ENCODE peak calls at places on chromosomes 1 and 21, in five cellular contexts. One of them, this sample, is unnamed.

GRCh38 chr1:172144445-172145060 is 275.9 kb upstream of the C1orf105 start:
- DNase-seq in uterus: peak
- DNase-seq in prostate gland: peak
- DNase-seq in esophagus muscularis mucosa: peak
- DNase-seq in heart left ventricle: peak
- DNase-seq in this sample: peak

GRCh38 chr1:7743346-7743745 is 27.8 kb upstream of the VAMP3 start:
- DNase-seq in heart left ventricle: no peak
- DNase-seq in uterus: no peak
- DNase-seq in prostate gland: no peak
- DNase-seq in esophagus muscularis mucosa: peak
- DNase-seq in this sample: no peak

GRCh38 chr21:43188181-43188580 is 19.4 kb downstream of the CRYAA start:
- DNase-seq in heart left ventricle: no peak
- DNase-seq in prostate gland: no peak
- DNase-seq in esophagus muscularis mucosa: no peak
- DNase-seq in uterus: no peak
- DNase-seq in this sample: no peak

GRCh38 chr1:11484321-11484655 is 5.3 kb downstream of the DISP3 start:
- DNase-seq in uterus: no peak
- DNase-seq in prostate gland: no peak
- DNase-seq in heart left ventricle: peak
- DNase-seq in esophagus muscularis mucosa: no peak
- DNase-seq in this sample: no peak

GRCh38 chr21:33578959-33579542 is 9.4 kb downstream of the DONSON start:
- DNase-seq in uterus: no peak
- DNase-seq in esophagus muscularis mucosa: no peak
- DNase-seq in heart left ventricle: no peak
- DNase-seq in prostate gland: no peak
- DNase-seq in this sample: no peak

GRCh38 chr1:227728059-227728891 is 6.8 kb downstream of the JMJD4 start:
- DNase-seq in uterus: peak
- DNase-seq in prostate gland: peak
- DNase-seq in esophagus muscularis mucosa: peak
- DNase-seq in heart left ventricle: peak
- DNase-seq in this sample: no peak

GRCh38 chr1:16110884-16111283 is 37.4 kb upstream of the FAM131C start:
- DNase-seq in esophagus muscularis mucosa: no peak
- DNase-seq in prostate gland: no peak
- DNase-seq in heart left ventricle: no peak
- DNase-seq in uterus: no peak
- DNase-seq in this sample: no peak

GRCh38 chr1:1425753-1426495 is 4.8 kb upstream of the ANKRD65 start:
- DNase-seq in uterus: no peak
- DNase-seq in prostate gland: no peak
- DNase-seq in heart left ventricle: no peak
- DNase-seq in esophagus muscularis mucosa: no peak
- DNase-seq in this sample: no peak

GRCh38 chr1:46718340-46718726 is 581 bp downstream of the EFCAB14 start:
- DNase-seq in prostate gland: no peak
- DNase-seq in esophagus muscularis mucosa: no peak
- DNase-seq in heart left ventricle: no peak
- DNase-seq in uterus: no peak
- DNase-seq in this sample: no peak

GRCh38 chr1:57411262-57411661 is 12.6 kb downstream of the DAB1 start:
- DNase-seq in prostate gland: no peak
- DNase-seq in heart left ventricle: peak
- DNase-seq in uterus: no peak
- DNase-seq in esophagus muscularis mucosa: no peak
- DNase-seq in this sample: no peak

GRCh38 chr1:198155253-198155652 is 1.5 kb upstream of the NEK7 start:
- DNase-seq in uterus: no peak
- DNase-seq in esophagus muscularis mucosa: no peak
- DNase-seq in heart left ventricle: no peak
- DNase-seq in prostate gland: no peak
- DNase-seq in this sample: no peak

GRCh38 chr1:198157847-198158765 is 1.3 kb downstream of the NEK7 start:
- DNase-seq in heart left ventricle: no peak
- DNase-seq in esophagus muscularis mucosa: no peak
- DNase-seq in uterus: no peak
- DNase-seq in prostate gland: no peak
- DNase-seq in this sample: no peak

GRCh38 chr1:198156111-198156744 is 570 bp upstream of the NEK7 start:
- DNase-seq in prostate gland: peak
- DNase-seq in uterus: peak
- DNase-seq in esophagus muscularis mucosa: no peak
- DNase-seq in heart left ventricle: peak
- DNase-seq in this sample: peak

GRCh38 chr1:198157241-198157846 is 546 bp downstream of the NEK7 start:
- DNase-seq in uterus: peak
- DNase-seq in prostate gland: peak
- DNase-seq in esophagus muscularis mucosa: peak
- DNase-seq in heart left ventricle: peak
- DNase-seq in this sample: peak

DNA sequence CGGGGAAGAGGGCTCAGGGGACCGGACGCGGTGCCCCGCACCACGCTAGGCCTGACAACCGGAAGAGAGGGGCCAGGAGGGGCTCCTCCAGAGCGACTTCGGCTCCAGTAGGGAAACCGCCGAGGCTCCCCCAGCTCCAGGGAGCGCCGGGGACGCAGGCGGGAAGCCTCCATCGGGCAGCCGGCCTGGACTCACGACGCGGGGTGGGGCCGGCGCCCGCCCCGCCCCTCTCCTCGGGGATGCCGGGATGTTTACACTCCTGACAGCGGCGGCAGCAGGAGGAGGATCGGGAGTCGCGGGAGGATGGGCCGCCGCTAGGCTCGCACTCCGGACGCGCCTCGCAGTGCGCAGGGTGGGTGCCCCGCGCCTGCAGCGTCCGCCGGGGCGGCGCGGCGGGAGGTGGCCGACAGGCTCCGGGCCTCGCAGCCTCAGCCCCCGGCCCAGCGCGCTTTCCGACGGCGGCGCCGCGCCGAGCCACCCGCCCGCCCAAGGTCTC is at the start of gene NEK7:
- DNase-seq in esophagus muscularis mucosa: no peak
- DNase-seq in heart left ventricle: peak
- DNase-seq in prostate gland: peak
- DNase-seq in uterus: peak
- DNase-seq in this sample: peak
- TF ChIP-seq POLR2A in esophagus muscularis mucosa: peak
- TF ChIP-seq POLR2A in heart left ventricle: peak
- TF ChIP-seq POLR2A in prostate gland: peak
- TF ChIP-seq POLR2A in uterus: peak
- TF ChIP-seq POLR2A in this sample: no peak

GRCh38 chr1:176119549-176119948 is 87.5 kb downstream of the COP1 start:
- DNase-seq in esophagus muscularis mucosa: no peak
- DNase-seq in heart left ventricle: no peak
- DNase-seq in prostate gland: no peak
- DNase-seq in uterus: no peak
- DNase-seq in this sample: no peak
- TF ChIP-seq CTCF in esophagus muscularis mucosa: no peak
- TF ChIP-seq CTCF in heart left ventricle: no peak
- TF ChIP-seq CTCF in prostate gland: no peak
- TF ChIP-seq CTCF in uterus: no peak
- TF ChIP-seq CTCF in this sample: no peak

GRCh38 chr1:109791495-109792040 is 27.8 kb upstream of the EPS8L3 start:
- DNase-seq in esophagus muscularis mucosa: no peak
- DNase-seq in prostate gland: no peak
- DNase-seq in uterus: peak
- DNase-seq in heart left ventricle: peak
- DNase-seq in this sample: no peak
- H3K4me3 ChIP-seq in esophagus muscularis mucosa: no peak
- H3K4me3 ChIP-seq in prostate gland: no peak
- H3K4me3 ChIP-seq in uterus: no peak
- H3K4me3 ChIP-seq in heart left ventricle: no peak
- H3K4me3 ChIP-seq in this sample: no peak

DNA sequence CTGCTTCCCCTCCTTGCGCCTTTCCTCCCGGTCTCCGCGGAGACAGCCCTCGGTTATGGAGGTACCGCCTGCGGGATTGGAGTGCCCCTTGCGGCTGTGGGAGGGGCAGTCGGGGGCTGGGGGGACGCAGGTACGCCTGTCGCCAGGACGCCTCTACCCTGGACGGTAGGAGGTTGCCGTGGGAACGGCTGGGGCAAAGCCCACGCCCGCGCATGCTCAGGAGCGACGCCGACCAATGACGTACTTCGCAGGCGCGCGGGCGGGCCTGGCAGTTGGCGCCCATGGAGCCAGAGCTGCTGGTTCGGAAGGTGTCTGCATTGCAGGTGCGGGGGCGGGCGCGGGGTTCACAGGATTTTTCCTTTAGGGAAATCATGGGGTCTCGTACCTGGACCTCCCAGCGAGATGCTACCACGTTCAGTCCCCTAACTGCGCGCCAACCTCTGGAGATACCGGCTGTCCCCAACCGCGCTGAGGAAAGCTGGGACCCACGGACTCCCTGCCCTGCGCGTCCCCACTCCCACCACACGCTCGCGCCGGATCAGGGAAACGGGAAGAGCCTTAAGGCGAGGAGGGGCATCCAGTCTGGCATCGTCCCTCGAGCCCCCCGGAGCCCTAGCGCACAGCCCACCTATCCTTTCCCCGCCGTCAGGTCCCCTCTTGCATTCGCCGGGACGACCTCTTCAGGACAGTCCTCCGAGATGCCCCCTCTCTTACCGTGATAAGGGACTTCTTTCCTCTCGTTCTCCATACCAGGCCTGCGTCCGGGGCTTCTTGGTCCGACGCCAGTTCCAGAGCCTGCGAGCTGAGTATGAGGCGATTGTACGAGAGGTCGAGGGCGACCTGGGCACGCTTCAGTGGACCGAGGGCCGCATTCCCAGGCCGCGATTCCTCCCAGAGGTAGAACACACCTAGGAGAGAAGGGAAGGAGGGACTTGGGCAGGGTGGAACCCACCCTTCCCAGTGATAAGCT is at the start of gene IQCC:
- DNase-seq in uterus: peak
- DNase-seq in esophagus muscularis mucosa: peak
- DNase-seq in prostate gland: peak
- DNase-seq in heart left ventricle: peak
- DNase-seq in this sample: peak
- TF ChIP-seq POLR2A in uterus: peak
- TF ChIP-seq POLR2A in esophagus muscularis mucosa: no peak
- TF ChIP-seq POLR2A in prostate gland: peak
- TF ChIP-seq POLR2A in heart left ventricle: no peak
- TF ChIP-seq POLR2A in this sample: no peak

GRCh38 chr1:197904126-197904787 is 1.8 kb downstream of the C1orf53 start:
- DNase-seq in uterus: no peak
- DNase-seq in esophagus muscularis mucosa: no peak
- DNase-seq in prostate gland: no peak
- DNase-seq in heart left ventricle: no peak
- DNase-seq in this sample: no peak

GRCh38 chr1:197902131-197902453 is 338 bp upstream of the C1orf53 start:
- DNase-seq in uterus: no peak
- DNase-seq in prostate gland: no peak
- DNase-seq in esophagus muscularis mucosa: no peak
- DNase-seq in heart left ventricle: no peak
- DNase-seq in this sample: no peak

GRCh38 chr1:197903196-197903514 is 725 bp downstream of the C1orf53 start:
- DNase-seq in uterus: no peak
- DNase-seq in esophagus muscularis mucosa: no peak
- DNase-seq in heart left ventricle: no peak
- DNase-seq in prostate gland: no peak
- DNase-seq in this sample: no peak

GRCh38 chr1:197905699-197906351 is 3.4 kb downstream of the C1orf53 start:
- DNase-seq in uterus: no peak
- DNase-seq in prostate gland: no peak
- DNase-seq in esophagus muscularis mucosa: no peak
- DNase-seq in heart left ventricle: no peak
- DNase-seq in this sample: no peak

DNA sequence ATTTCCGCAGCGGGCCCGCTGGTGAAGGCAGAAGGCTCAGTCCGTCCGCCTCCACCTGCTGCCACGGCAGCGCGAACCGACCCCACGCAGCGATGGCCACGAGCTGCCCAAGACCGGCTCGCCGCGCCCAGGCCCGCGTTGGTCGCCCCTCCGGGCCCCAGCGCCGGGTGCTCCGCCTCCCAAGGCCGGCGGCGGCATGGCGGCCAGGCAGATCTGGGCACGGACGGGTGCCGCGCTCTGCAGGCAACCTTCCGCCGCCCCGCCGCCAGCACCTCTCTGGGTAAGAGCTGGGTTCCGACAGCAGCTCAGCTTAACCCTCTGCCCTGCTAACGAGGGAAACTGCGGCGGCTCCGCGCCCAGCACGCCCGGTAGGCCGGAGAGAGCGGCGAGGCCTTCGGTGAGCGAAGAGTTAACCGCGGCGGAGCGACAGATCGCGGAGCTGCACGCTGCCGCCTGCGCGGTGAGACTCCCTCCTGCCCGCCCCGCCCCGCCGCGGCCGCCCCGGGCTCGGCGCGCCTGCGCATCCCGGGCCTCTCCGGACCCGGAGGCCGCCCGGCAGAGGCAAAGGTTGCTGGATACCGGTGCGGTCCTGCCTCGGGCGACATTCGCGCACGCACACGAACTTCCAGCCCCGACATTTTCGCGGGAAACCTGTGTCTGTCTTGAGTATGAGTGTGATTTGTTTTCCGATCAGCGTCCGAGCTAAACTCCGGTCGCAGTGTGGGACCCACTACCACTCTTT is at the start of gene C1orf53:
- DNase-seq in heart left ventricle: peak
- DNase-seq in esophagus muscularis mucosa: no peak
- DNase-seq in prostate gland: peak
- DNase-seq in uterus: peak
- DNase-seq in this sample: peak
- TF ChIP-seq CTCF in heart left ventricle: no peak
- TF ChIP-seq CTCF in esophagus muscularis mucosa: peak
- TF ChIP-seq CTCF in prostate gland: peak
- TF ChIP-seq CTCF in uterus: peak
- TF ChIP-seq CTCF in this sample: no peak

DNA sequence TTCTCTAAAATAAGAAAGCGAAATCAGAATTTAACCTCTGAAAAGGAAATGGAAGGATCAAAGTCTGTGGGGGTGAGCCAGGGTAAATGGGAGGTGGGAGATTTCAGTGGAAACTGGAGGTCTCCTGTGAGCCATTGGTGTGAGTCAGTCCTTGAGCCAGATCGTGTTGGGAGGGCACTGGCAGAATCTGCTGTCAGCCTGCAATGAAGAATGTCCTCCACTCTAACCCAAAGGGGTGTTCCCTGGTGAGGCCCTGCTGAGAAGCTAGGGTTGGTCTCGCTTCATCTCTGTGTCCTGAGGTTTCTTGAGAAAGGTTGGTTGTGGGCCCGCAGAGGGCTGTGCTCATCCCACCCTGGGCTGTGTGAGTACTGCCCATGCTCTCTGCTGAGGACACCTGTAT is 2.4 kb downstream of the QSOX1 start:
- DNase-seq in esophagus muscularis mucosa: no peak
- DNase-seq in heart left ventricle: no peak
- DNase-seq in uterus: no peak
- DNase-seq in prostate gland: no peak
- DNase-seq in this sample: no peak
- H3K4me3 ChIP-seq in esophagus muscularis mucosa: no peak
- H3K4me3 ChIP-seq in heart left ventricle: no peak
- H3K4me3 ChIP-seq in uterus: no peak
- H3K4me3 ChIP-seq in prostate gland: no peak
- H3K4me3 ChIP-seq in this sample: no peak